ENCODE peak calls at places on chromosomes 6 and 20, in eight cellular contexts. O is Right ventricle myocardium superior; U is BE2C; E is fibroblast of villous mesenchyme; W is immature natural killer cell; F is activated CD8-positive, alpha-beta T cell treated with anti-CD3 and anti-CD28 coated beads, Interleukin-2, amount 10 ng/mL, durations not matched to agents 7 days and 5 days; I is tibial artery; R is kidney. N is an unnamed sample.

GRCh38 chr6:41635365-41635764 is 2.9 kb upstream of the MDFI start:
- DNase-seq in R (peak), U (no peak), O (no peak), I (no peak), F (no peak), E (no peak), W (no peak), N (no peak)

GRCh38 chr6:29757701-29758293 is 34.6 kb downstream of the HLA-F start:
- DNase-seq in R (no peak), O (no peak), W (no peak), E (no peak), I (no peak), F (no peak), U (no peak), N (no peak)

GRCh38 chr6:31170600-31170881 is at the start of gene POU5F1:
- DNase-seq in I (no peak), O (no peak), W (no peak), U (no peak), F (no peak), R (no peak), E (no peak), N (no peak)

GRCh38 chr20:51629399-51630058 is 87.0 kb upstream of the NFATC2 start:
- DNase-seq in I (no peak), O (no peak), E (no peak), W (no peak), F (no peak), R (no peak), U (no peak), N (no peak)

GRCh38 chr6:170177383-170178265 is 113.3 kb downstream of the DLL1 start:
- DNase-seq in F (peak), W (peak), O (peak), R (peak), I (no peak), E (no peak), U (no peak), N (no peak)

GRCh38 chr20:25259358-25259757 is 11.5 kb downstream of the PYGB start:
- DNase-seq in R (no peak), F (no peak), U (no peak), W (no peak), E (no peak), I (no peak), O (no peak), N (no peak)

GRCh38 chr20:37310951-37311350 is 21.5 kb downstream of the MANBAL start:
- DNase-seq in I (no peak), O (no peak), R (no peak), E (no peak), U (no peak), F (no peak), W (no peak), N (no peak)

GRCh38 chr6:41640436-41640835 is 2.2 kb downstream of the MDFI start:
- DNase-seq in W (no peak), U (no peak), F (no peak), E (no peak), R (peak), I (no peak), O (no peak), N (no peak)

GRCh38 chr20:45012682-45013302 is 46.5 kb downstream of the STK4 start:
- DNase-seq in U (no peak), R (no peak), I (no peak), E (no peak), O (no peak), W (no peak), F (no peak), N (peak)

GRCh38 chr6:104579464-104579863 is 280.3 kb downstream of the HACE1 start:
- DNase-seq in U (no peak), R (no peak), F (no peak), E (no peak), O (no peak), I (no peak), W (no peak), N (no peak)

GRCh38 chr6:157649311-157650260 is 173.5 kb upstream of the SNX9 start:
- DNase-seq in O (no peak), I (no peak), U (peak), R (no peak), W (no peak), E (no peak), F (no peak), N (no peak)

GRCh38 chr6:168133707-168134398 is 54.8 kb upstream of the FRMD1 start:
- DNase-seq in R (peak), W (no peak), F (peak), I (no peak), E (no peak), U (no peak), O (no peak), N (no peak)

GRCh38 chr20:38165966-38166706 is 1.1 kb upstream of the TGM2 start:
- DNase-seq in U (no peak), R (no peak), O (no peak), I (no peak), E (no peak), W (no peak), F (no peak), N (no peak)

GRCh38 chr6:135798751-135799515 is 52.6 kb upstream of the PDE7B start:
- DNase-seq in E (no peak), O (no peak), U (no peak), F (no peak), R (no peak), I (no peak), W (no peak), N (no peak)

GRCh38 chr6:140909156-140909555 is 1223.6 kb upstream of the GJE1 start:
- DNase-seq in R (no peak), W (no peak), U (no peak), I (no peak), E (no peak), F (no peak), O (no peak), N (peak)

GRCh38 chr6:34243901-34244884 is 4.6 kb downstream of the SMIM29 start:
- DNase-seq in R (peak), E (peak), F (no peak), W (no peak), I (peak), O (peak), U (peak), N (peak)

GRCh38 chr6:95227301-95227700 is 350.0 kb upstream of the MANEA start:
- DNase-seq in I (no peak), F (no peak), U (no peak), R (no peak), E (no peak), W (no peak), O (no peak), N (no peak)

GRCh38 chr6:39209908-39210307 is 19.4 kb downstream of the KCNK5 start:
- DNase-seq in I (no peak), U (no peak), R (no peak), F (no peak), W (no peak), E (no peak), O (no peak), N (no peak)

GRCh38 chr6:53107091-53107490 is 41.5 kb downstream of the GCM1 start:
- DNase-seq in I (no peak), E (no peak), R (no peak), W (no peak), U (no peak), O (no peak), F (no peak), N (peak)

GRCh38 chr6:3410385-3411360 is 46.2 kb downstream of the SLC22A23 start:
- DNase-seq in I (peak), W (peak), O (peak), E (peak), R (no peak), F (peak), U (peak), N (no peak)

GRCh38 chr20:50366270-50367103 is 143.7 kb upstream of the PTPN1 start:
- DNase-seq in F (peak), E (peak), I (peak), W (no peak), U (peak), R (peak), O (peak), N (peak)

GRCh38 chr20:61494763-61495595 is 242.9 kb downstream of the CDH4 start:
- DNase-seq in E (no peak), R (no peak), W (no peak), O (no peak), F (no peak), U (no peak), I (no peak), N (no peak)

GRCh38 chr6:132063738-132064137 is 112.6 kb upstream of the CCN2 start:
- DNase-seq in U (no peak), F (no peak), I (peak), E (no peak), R (no peak), W (no peak), O (no peak), N (peak)

GRCh38 chr6:130377371-130377770 is 11.6 kb downstream of the TMEM200A start:
- DNase-seq in O (no peak), F (no peak), R (no peak), E (peak), I (no peak), U (no peak), W (no peak), N (peak)

GRCh38 chr6:149935246-149935645 is 6.6 kb upstream of the ULBP2 start:
- DNase-seq in W (no peak), F (no peak), U (no peak), E (no peak), O (no peak), I (no peak), R (no peak), N (no peak)

GRCh38 chr6:89941031-89941775 is 46.9 kb downstream of the GJA10 start:
- DNase-seq in W (no peak), O (peak), F (no peak), I (peak), E (no peak), U (no peak), R (no peak), N (no peak)

GRCh38 chr6:38193486-38194281 is 374.2 kb downstream of the ZFAND3 start:
- DNase-seq in E (no peak), F (no peak), O (no peak), W (no peak), I (no peak), U (no peak), R (no peak), N (no peak)

GRCh38 chr20:18496042-18496441 is 983 bp downstream of the RBBP9 start:
- DNase-seq in F (no peak), R (no peak), I (no peak), E (no peak), O (no peak), U (no peak), W (no peak), N (no peak)

GRCh38 chr6:7646394-7646793 is 56.4 kb downstream of the SNRNP48 start:
- DNase-seq in E (no peak), F (no peak), U (no peak), W (no peak), I (no peak), O (no peak), R (no peak), N (no peak)

GRCh38 chr6:149059557-149059956 is 258.0 kb upstream of the TAB2 start:
- DNase-seq in I (no peak), U (no peak), F (no peak), R (no peak), W (no peak), E (no peak), O (no peak), N (no peak)